ENCODE peak calls at places on chromosomes 1 and 21, in eight cellular contexts. L, U, X, K, A, S, N and C are unnamed samples.

GRCh38 chr1:214990619-214991018 is 91.9 kb upstream of the KCNK2 start:
- DNase-seq in N (no peak), L (no peak), S (peak), A (no peak), U (no peak), X (no peak), K (no peak), C (no peak)

GRCh38 chr1:44030606-44031050 is 634 bp downstream of the SLC6A9 start:
- DNase-seq in L (peak), A (no peak), U (peak), X (no peak), N (peak), K (peak), S (no peak), C (peak)

GRCh38 chr1:243730499-243731150 is 119.4 kb downstream of the AKT3 start:
- DNase-seq in X (no peak), U (no peak), A (no peak), S (no peak), K (peak), L (no peak), N (peak), C (no peak)

GRCh38 chr1:242477944-242478343 is 46.6 kb downstream of the PLD5 start:
- DNase-seq in K (no peak), X (no peak), S (no peak), A (no peak), U (no peak), N (no peak), L (no peak), C (no peak)

GRCh38 chr1:115255154-115255553 is 82.9 kb downstream of the NGF start:
- DNase-seq in X (no peak), U (no peak), L (no peak), A (no peak), S (no peak), N (no peak), K (no peak), C (no peak)

GRCh38 chr1:6848816-6849215 is 63.6 kb downstream of the CAMTA1 start:
- DNase-seq in S (no peak), X (no peak), L (no peak), A (no peak), U (no peak), K (no peak), N (no peak), C (no peak)

GRCh38 chr1:206449566-206449965 is 20.7 kb upstream of the IKBKE start:
- DNase-seq in L (no peak), N (no peak), K (no peak), X (no peak), A (no peak), S (no peak), U (no peak), C (no peak)

GRCh38 chr1:40799351-40799867 is 15.8 kb downstream of the KCNQ4 start:
- DNase-seq in N (no peak), S (no peak), L (peak), K (no peak), A (no peak), X (peak), U (no peak), C (no peak)

GRCh38 chr1:199083680-199084079 is 444.8 kb downstream of the PTPRC start:
- DNase-seq in U (no peak), A (no peak), N (no peak), X (no peak), L (no peak), S (peak), K (no peak), C (no peak)

GRCh38 chr1:58592521-58593134 is 15.6 kb upstream of the TACSTD2 start:
- DNase-seq in N (peak), S (peak), A (no peak), L (peak), U (no peak), X (peak), K (peak), C (no peak)

GRCh38 chr1:12435639-12436344 is 182.2 kb downstream of the DHRS3 start:
- DNase-seq in K (no peak), L (no peak), U (no peak), X (no peak), A (no peak), S (no peak), N (no peak), C (no peak)

GRCh38 chr1:20787775-20788488 is 825 bp upstream of the HP1BP3 start:
- DNase-seq in U (peak), K (no peak), X (no peak), L (no peak), N (no peak), A (no peak), S (no peak), C (no peak)

GRCh38 chr1:110234691-110235090 is 24.6 kb downstream of the KCNC4 start:
- DNase-seq in N (no peak), K (no peak), X (no peak), L (no peak), U (no peak), S (no peak), A (no peak), C (no peak)

GRCh38 chr1:201754353-201754752 is 74.6 kb upstream of the IPO9 start:
- DNase-seq in U (peak), S (no peak), L (no peak), X (no peak), N (no peak), K (no peak), A (no peak), C (no peak)

GRCh38 chr1:103180660-103181059 is 72.3 kb upstream of the COL11A1 start:
- DNase-seq in X (no peak), K (no peak), N (no peak), S (peak), L (no peak), U (no peak), A (no peak), C (no peak)

GRCh38 chr1:195791796-195792195 is 816.4 kb downstream of the KCNT2 start:
- DNase-seq in A (no peak), U (no peak), S (no peak), L (no peak), X (no peak), N (no peak), K (no peak), C (no peak)

GRCh38 chr1:172401907-172402306 is 18.6 kb upstream of the C1orf105 start:
- DNase-seq in S (no peak), N (no peak), L (no peak), K (no peak), X (no peak), A (no peak), U (peak), C (no peak)

GRCh38 chr1:156162430-156163037 is 9.1 kb downstream of the SEMA4A start:
- DNase-seq in A (no peak), S (no peak), N (no peak), K (no peak), L (no peak), X (no peak), U (no peak), C (no peak)

GRCh38 chr1:96416690-96417444 is 304.7 kb upstream of the PTBP2 start:
- DNase-seq in S (no peak), A (no peak), N (no peak), L (no peak), K (no peak), X (no peak), U (no peak), C (no peak)

GRCh38 chr1:39335278-39335677 is 130.8 kb downstream of the MACF1 start:
- DNase-seq in X (no peak), K (no peak), S (no peak), L (no peak), N (no peak), A (no peak), U (no peak), C (no peak)

GRCh38 chr1:70617728-70618127 is 206.7 kb downstream of the CTH start:
- DNase-seq in X (no peak), K (no peak), L (no peak), S (no peak), N (no peak), U (peak), A (no peak), C (no peak)

GRCh38 chr1:162235261-162235780 is 141.3 kb downstream of the SPATA46 start:
- DNase-seq in N (no peak), A (no peak), U (no peak), K (no peak), X (no peak), L (no peak), S (no peak), C (no peak)

GRCh38 chr1:39754906-39755504 is 16.1 kb downstream of the OXCT2 start:
- DNase-seq in S (no peak), U (no peak), N (no peak), A (no peak), X (no peak), K (no peak), L (no peak), C (no peak)

GRCh38 chr1:222168621-222169020 is 379.3 kb downstream of the HHIPL2 start:
- DNase-seq in U (no peak), K (no peak), S (no peak), X (no peak), A (no peak), L (no peak), N (no peak), C (no peak)

GRCh38 chr1:222163895-222164294 is 384.0 kb downstream of the HHIPL2 start:
- DNase-seq in S (no peak), U (no peak), L (no peak), A (no peak), X (no peak), N (no peak), K (no peak), C (no peak)

GRCh38 chr1:222165625-222166024 is 382.3 kb downstream of the HHIPL2 start:
- DNase-seq in U (no peak), S (no peak), N (no peak), X (no peak), A (no peak), L (no peak), K (no peak), C (no peak)

GRCh38 chr1:222167896-222168295 is 380.0 kb downstream of the HHIPL2 start:
- DNase-seq in N (no peak), S (no peak), L (no peak), U (no peak), X (no peak), A (no peak), K (no peak), C (no peak)

GRCh38 chr1:222167111-222167510 is 380.8 kb downstream of the HHIPL2 start:
- DNase-seq in X (no peak), U (peak), K (peak), S (peak), N (peak), L (no peak), A (peak), C (no peak)
- TF ChIP-seq CTCF in X (no peak), U (peak), K (peak), S (peak), N (peak), L (no peak), A (peak), C (peak)

GRCh38 chr21:34722684-34723300 is 54.0 kb downstream of the CLIC6 start:
- DNase-seq in X (no peak), S (no peak), L (no peak), U (peak), K (peak), N (no peak), A (no peak), C (no peak)
- TF ChIP-seq CTCF in X (peak), S (peak), L (no peak), U (peak), K (peak), N (no peak), A (peak), C (peak)

GRCh38 chr1:245827306-245827705 is 672.5 kb downstream of the KIF26B start:
- DNase-seq in S (no peak), K (no peak), U (no peak), L (no peak), X (no peak), N (no peak), A (no peak), C (peak)

GRCh38 chr1:245823408-245824147 is 668.8 kb downstream of the KIF26B start:
- DNase-seq in A (no peak), X (no peak), N (no peak), L (no peak), U (no peak), S (peak), K (no peak), C (no peak)

GRCh38 chr1:245825128-245825901 is 670.5 kb downstream of the KIF26B start:
- DNase-seq in S (no peak), N (no peak), K (no peak), X (no peak), U (peak), A (no peak), L (no peak), C (peak)

GRCh38 chr1:245822997-245823396 is 668.2 kb downstream of the KIF26B start:
- DNase-seq in U (no peak), K (no peak), N (no peak), L (no peak), S (peak), X (no peak), A (no peak), C (no peak)
- TF ChIP-seq CTCF in U (no peak), K (no peak), N (no peak), L (no peak), S (no peak), X (no peak), A (no peak), C (no peak)

GRCh38 chr1:229339520-229339919 is 3.3 kb downstream of the CCSAP start:
- DNase-seq in A (no peak), N (no peak), X (no peak), S (no peak), L (no peak), K (no peak), U (no peak), C (no peak)

GRCh38 chr1:229336345-229336744 is 6.5 kb downstream of the CCSAP start:
- DNase-seq in N (no peak), L (no peak), U (no peak), K (no peak), X (no peak), A (no peak), S (no peak), C (no peak)

GRCh38 chr1:229341811-229342304 is 989 bp downstream of the CCSAP start:
- DNase-seq in X (no peak), A (no peak), N (no peak), U (peak), S (no peak), L (no peak), K (no peak), C (no peak)

GRCh38 chr1:229340496-229340895 is 2.4 kb downstream of the CCSAP start:
- DNase-seq in X (no peak), K (no peak), A (no peak), S (no peak), N (no peak), U (no peak), L (no peak), C (no peak)

DNA sequence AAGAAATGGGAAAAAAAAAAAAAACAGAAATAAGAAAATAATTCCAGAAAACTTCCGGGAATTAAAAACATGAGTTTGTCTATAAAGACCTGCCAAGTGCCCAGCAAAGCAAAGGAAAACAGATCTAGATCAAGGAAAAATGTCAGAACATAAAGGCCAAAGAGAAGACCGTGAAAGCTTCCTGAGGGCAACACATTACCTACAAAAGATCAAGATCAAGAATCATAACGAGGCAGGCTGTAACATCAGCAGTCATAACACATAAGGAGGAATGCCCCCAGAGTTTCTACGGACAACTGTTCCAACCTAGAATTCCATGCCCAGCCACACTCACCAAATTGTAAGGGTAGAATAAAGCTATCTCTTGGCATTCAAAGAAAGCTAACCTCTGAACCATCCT is 3.8 kb downstream of the CCSAP start:
- DNase-seq in A (no peak), K (no peak), L (no peak), U (no peak), S (no peak), N (no peak), X (no peak), C (no peak)
- TF ChIP-seq CTCF in A (no peak), K (no peak), L (no peak), U (no peak), S (no peak), N (no peak), X (no peak), C (no peak)

GRCh38 chr1:9222846-9223625 is 11.5 kb upstream of the H6PD start:
- DNase-seq in L (no peak), K (no peak), X (peak), A (no peak), S (no peak), U (no peak), N (no peak), C (no peak)
- TF ChIP-seq CTCF in L (no peak), K (no peak), X (no peak), A (no peak), S (no peak), U (no peak), N (no peak), C (no peak)

GRCh38 chr1:100834779-100835645 is 59.6 kb downstream of the EXTL2 start:
- DNase-seq in U (peak), N (no peak), X (no peak), S (no peak), L (no peak), K (peak), A (peak), C (no peak)
- TF ChIP-seq CTCF in U (peak), N (peak), X (no peak), S (peak), L (no peak), K (peak), A (peak), C (peak)

GRCh38 chr21:27462786-27463185 is 495.9 kb upstream of the ADAMTS5 start:
- DNase-seq in A (no peak), U (no peak), K (no peak), N (no peak), S (no peak), X (no peak), L (no peak), C (no peak)

GRCh38 chr21:27464643-27465042 is 497.8 kb upstream of the ADAMTS5 start:
- DNase-seq in U (no peak), S (no peak), K (no peak), X (no peak), L (no peak), N (no peak), A (no peak), C (no peak)

GRCh38 chr21:27466175-27466574 is 499.3 kb upstream of the ADAMTS5 start:
- DNase-seq in X (no peak), L (no peak), A (no peak), U (peak), S (no peak), K (no peak), N (no peak), C (no peak)
- TF ChIP-seq CTCF in X (no peak), L (no peak), A (no peak), U (peak), S (no peak), K (no peak), N (no peak), C (no peak)

GRCh38 chr1:177928194-177928593 is 41.7 kb downstream of the SEC16B start:
- DNase-seq in N (no peak), S (no peak), K (no peak), A (no peak), U (peak), X (no peak), L (no peak), C (no peak)
- TF ChIP-seq CTCF in N (no peak), S (peak), K (no peak), A (peak), U (peak), X (no peak), L (no peak), C (peak)

GRCh38 chr1:153770812-153771211 is 4.4 kb upstream of the SLC27A3 start:
- DNase-seq in L (no peak), S (no peak), N (no peak), X (no peak), U (no peak), A (no peak), K (no peak), C (no peak)

GRCh38 chr1:153773004-153773921 is 1.9 kb upstream of the SLC27A3 start:
- DNase-seq in S (no peak), U (no peak), X (no peak), N (no peak), A (no peak), L (no peak), K (no peak), C (no peak)

GRCh38 chr1:153771241-153771640 is 4.0 kb upstream of the SLC27A3 start:
- DNase-seq in A (no peak), K (no peak), L (no peak), X (no peak), N (no peak), U (no peak), S (no peak), C (no peak)

GRCh38 chr1:153774036-153774435 is 1.2 kb upstream of the SLC27A3 start:
- DNase-seq in U (no peak), K (no peak), S (no peak), L (no peak), N (no peak), X (no peak), A (no peak), C (no peak)

GRCh38 chr1:153771841-153772593 is 3.2 kb upstream of the SLC27A3 start:
- DNase-seq in X (no peak), A (no peak), N (no peak), U (peak), K (no peak), S (no peak), L (peak), C (no peak)
- TF ChIP-seq CTCF in X (peak), A (peak), N (peak), U (peak), K (peak), S (peak), L (peak), C (peak)

GRCh38 chr21:36917487-36918158 is 48.8 kb downstream of the HLCS start:
- DNase-seq in S (peak), K (peak), U (peak), L (no peak), A (no peak), X (no peak), N (no peak), C (no peak)
- TF ChIP-seq CTCF in S (peak), K (no peak), U (peak), L (no peak), A (peak), X (no peak), N (peak), C (peak)